ENCODE peak calls at places on chromosomes 7 and 10, in nine cellular contexts. One of them, this sample, is unnamed.

GRCh38 chr10:30182191-30183075 is 123.0 kb upstream of the JCAD start:
- DNase-seq in cardiac muscle cell: peak
- DNase-seq in pulmonary artery endothelial cell: peak
- DNase-seq in C1 segment of cervical spinal cord: no peak
- DNase-seq in adrenal gland: no peak
- DNase-seq in H7: no peak
- DNase-seq in tibial artery: no peak
- DNase-seq in GM13976: no peak
- DNase-seq in K562: no peak
- DNase-seq in this sample: peak

GRCh38 chr7:39042706-39043105 is 65.0 kb downstream of the POU6F2 start:
- DNase-seq in cardiac muscle cell: no peak
- DNase-seq in pulmonary artery endothelial cell: no peak
- DNase-seq in C1 segment of cervical spinal cord: no peak
- DNase-seq in adrenal gland: no peak
- DNase-seq in H7: no peak
- DNase-seq in tibial artery: no peak
- DNase-seq in GM13976: no peak
- DNase-seq in K562: no peak
- DNase-seq in this sample: no peak

GRCh38 chr10:15719062-15719898 is 442 bp downstream of the ITGA8 start:
- DNase-seq in cardiac muscle cell: peak
- DNase-seq in pulmonary artery endothelial cell: no peak
- DNase-seq in C1 segment of cervical spinal cord: no peak
- DNase-seq in adrenal gland: peak
- DNase-seq in H7: peak
- DNase-seq in tibial artery: no peak
- DNase-seq in GM13976: peak
- DNase-seq in K562: no peak
- DNase-seq in this sample: no peak

GRCh38 chr10:5956146-5956914 is 21.0 kb downstream of the IL15RA start:
- DNase-seq in cardiac muscle cell: no peak
- DNase-seq in pulmonary artery endothelial cell: no peak
- DNase-seq in C1 segment of cervical spinal cord: no peak
- DNase-seq in adrenal gland: no peak
- DNase-seq in H7: peak
- DNase-seq in tibial artery: no peak
- DNase-seq in GM13976: no peak
- DNase-seq in K562: no peak
- DNase-seq in this sample: no peak

GRCh38 chr10:101938316-101939272 is 95.0 kb upstream of the KCNIP2 start:
- DNase-seq in cardiac muscle cell: peak
- DNase-seq in pulmonary artery endothelial cell: peak
- DNase-seq in C1 segment of cervical spinal cord: no peak
- DNase-seq in adrenal gland: peak
- DNase-seq in H7: no peak
- DNase-seq in tibial artery: no peak
- DNase-seq in GM13976: no peak
- DNase-seq in K562: no peak
- DNase-seq in this sample: peak

GRCh38 chr10:30493609-30494530 is 59.9 kb downstream of the MAP3K8 start:
- DNase-seq in cardiac muscle cell: no peak
- DNase-seq in pulmonary artery endothelial cell: no peak
- DNase-seq in C1 segment of cervical spinal cord: no peak
- DNase-seq in adrenal gland: peak
- DNase-seq in H7: no peak
- DNase-seq in tibial artery: peak
- DNase-seq in GM13976: no peak
- DNase-seq in K562: peak
- DNase-seq in this sample: peak

GRCh38 chr7:74164985-74165456 is 9.1 kb upstream of the EIF4H start:
- DNase-seq in cardiac muscle cell: peak
- DNase-seq in pulmonary artery endothelial cell: no peak
- DNase-seq in C1 segment of cervical spinal cord: no peak
- DNase-seq in adrenal gland: peak
- DNase-seq in H7: peak
- DNase-seq in tibial artery: no peak
- DNase-seq in GM13976: no peak
- DNase-seq in K562: peak
- DNase-seq in this sample: no peak

GRCh38 chr7:4830176-4830575 is 31.7 kb downstream of the PAPOLB start:
- DNase-seq in cardiac muscle cell: peak
- DNase-seq in pulmonary artery endothelial cell: no peak
- DNase-seq in C1 segment of cervical spinal cord: peak
- DNase-seq in adrenal gland: peak
- DNase-seq in H7: peak
- DNase-seq in tibial artery: no peak
- DNase-seq in GM13976: peak
- DNase-seq in K562: peak
- DNase-seq in this sample: peak

GRCh38 chr10:67401711-67402110 is 294.3 kb downstream of the CTNNA3 start:
- DNase-seq in cardiac muscle cell: no peak
- DNase-seq in pulmonary artery endothelial cell: no peak
- DNase-seq in C1 segment of cervical spinal cord: no peak
- DNase-seq in adrenal gland: no peak
- DNase-seq in H7: no peak
- DNase-seq in tibial artery: no peak
- DNase-seq in GM13976: no peak
- DNase-seq in K562: no peak
- DNase-seq in this sample: no peak

GRCh38 chr7:135758531-135758932 is 9.9 kb upstream of the FAM180A start:
- DNase-seq in cardiac muscle cell: no peak
- DNase-seq in pulmonary artery endothelial cell: no peak
- DNase-seq in C1 segment of cervical spinal cord: no peak
- DNase-seq in adrenal gland: no peak
- DNase-seq in H7: peak
- DNase-seq in tibial artery: peak
- DNase-seq in GM13976: no peak
- DNase-seq in K562: no peak
- DNase-seq in this sample: peak

GRCh38 chr10:96124230-96125141 is 5.6 kb upstream of the ZNF518A start:
- DNase-seq in cardiac muscle cell: peak
- DNase-seq in pulmonary artery endothelial cell: no peak
- DNase-seq in C1 segment of cervical spinal cord: no peak
- DNase-seq in adrenal gland: no peak
- DNase-seq in H7: peak
- DNase-seq in tibial artery: no peak
- DNase-seq in GM13976: peak
- DNase-seq in K562: peak
- DNase-seq in this sample: peak

GRCh38 chr7:39088730-39089129 is 111.0 kb downstream of the POU6F2 start:
- DNase-seq in cardiac muscle cell: no peak
- DNase-seq in pulmonary artery endothelial cell: no peak
- DNase-seq in C1 segment of cervical spinal cord: no peak
- DNase-seq in adrenal gland: no peak
- DNase-seq in H7: no peak
- DNase-seq in tibial artery: no peak
- DNase-seq in GM13976: no peak
- DNase-seq in K562: no peak
- DNase-seq in this sample: no peak

GRCh38 chr7:96508371-96508770 is 186.5 kb upstream of the SLC25A13 start:
- DNase-seq in cardiac muscle cell: no peak
- DNase-seq in pulmonary artery endothelial cell: no peak
- DNase-seq in C1 segment of cervical spinal cord: no peak
- DNase-seq in adrenal gland: no peak
- DNase-seq in H7: no peak
- DNase-seq in tibial artery: no peak
- DNase-seq in GM13976: no peak
- DNase-seq in K562: no peak
- DNase-seq in this sample: no peak

GRCh38 chr10:131785121-131785460 is 115.7 kb upstream of the PPP2R2D start:
- DNase-seq in cardiac muscle cell: no peak
- DNase-seq in pulmonary artery endothelial cell: no peak
- DNase-seq in C1 segment of cervical spinal cord: no peak
- DNase-seq in adrenal gland: no peak
- DNase-seq in H7: no peak
- DNase-seq in tibial artery: no peak
- DNase-seq in GM13976: no peak
- DNase-seq in K562: no peak
- DNase-seq in this sample: no peak

GRCh38 chr10:60573342-60573741 is 183.7 kb upstream of the ANK3 start:
- DNase-seq in cardiac muscle cell: peak
- DNase-seq in pulmonary artery endothelial cell: no peak
- DNase-seq in C1 segment of cervical spinal cord: no peak
- DNase-seq in adrenal gland: no peak
- DNase-seq in H7: no peak
- DNase-seq in tibial artery: no peak
- DNase-seq in GM13976: no peak
- DNase-seq in K562: no peak
- DNase-seq in this sample: peak

GRCh38 chr10:110912374-110912773 is 6.6 kb downstream of the BBIP1 start:
- DNase-seq in cardiac muscle cell: no peak
- DNase-seq in pulmonary artery endothelial cell: no peak
- DNase-seq in C1 segment of cervical spinal cord: no peak
- DNase-seq in adrenal gland: no peak
- DNase-seq in H7: no peak
- DNase-seq in tibial artery: no peak
- DNase-seq in GM13976: no peak
- DNase-seq in K562: no peak
- DNase-seq in this sample: peak

GRCh38 chr7:138712652-138713051 is 11.5 kb upstream of the SVOPL start:
- DNase-seq in cardiac muscle cell: no peak
- DNase-seq in pulmonary artery endothelial cell: no peak
- DNase-seq in C1 segment of cervical spinal cord: no peak
- DNase-seq in adrenal gland: no peak
- DNase-seq in H7: no peak
- DNase-seq in tibial artery: no peak
- DNase-seq in GM13976: no peak
- DNase-seq in K562: peak
- DNase-seq in this sample: no peak

GRCh38 chr7:1361016-1361755 is 98.1 kb downstream of the MICALL2 start:
- DNase-seq in cardiac muscle cell: no peak
- DNase-seq in pulmonary artery endothelial cell: no peak
- DNase-seq in C1 segment of cervical spinal cord: no peak
- DNase-seq in adrenal gland: no peak
- DNase-seq in H7: peak
- DNase-seq in tibial artery: no peak
- DNase-seq in GM13976: no peak
- DNase-seq in K562: no peak
- DNase-seq in this sample: no peak

GRCh38 chr10:98030093-98030821 is at the start of gene CRTAC1:
- DNase-seq in cardiac muscle cell: peak
- DNase-seq in pulmonary artery endothelial cell: no peak
- DNase-seq in C1 segment of cervical spinal cord: peak
- DNase-seq in adrenal gland: peak
- DNase-seq in H7: peak
- DNase-seq in tibial artery: peak
- DNase-seq in GM13976: no peak
- DNase-seq in K562: no peak
- DNase-seq in this sample: peak

GRCh38 chr7:94289071-94289470 is 105.6 kb upstream of the COL1A2 start:
- DNase-seq in cardiac muscle cell: peak
- DNase-seq in pulmonary artery endothelial cell: peak
- DNase-seq in C1 segment of cervical spinal cord: peak
- DNase-seq in adrenal gland: peak
- DNase-seq in H7: peak
- DNase-seq in tibial artery: peak
- DNase-seq in GM13976: no peak
- DNase-seq in K562: peak
- DNase-seq in this sample: peak

GRCh38 chr7:39589323-39590111 is 23.3 kb downstream of the YAE1 start:
- DNase-seq in cardiac muscle cell: peak
- DNase-seq in pulmonary artery endothelial cell: peak
- DNase-seq in C1 segment of cervical spinal cord: no peak
- DNase-seq in adrenal gland: peak
- DNase-seq in H7: peak
- DNase-seq in tibial artery: no peak
- DNase-seq in GM13976: peak
- DNase-seq in K562: peak
- DNase-seq in this sample: peak

GRCh38 chr10:48572414-48572813 is 32.5 kb downstream of the ARHGAP22 start:
- DNase-seq in cardiac muscle cell: no peak
- DNase-seq in pulmonary artery endothelial cell: no peak
- DNase-seq in C1 segment of cervical spinal cord: no peak
- DNase-seq in adrenal gland: no peak
- DNase-seq in H7: no peak
- DNase-seq in tibial artery: no peak
- DNase-seq in GM13976: no peak
- DNase-seq in K562: no peak
- DNase-seq in this sample: no peak

GRCh38 chr10:117699436-117700075 is 157.0 kb downstream of the EMX2 start:
- DNase-seq in cardiac muscle cell: no peak
- DNase-seq in pulmonary artery endothelial cell: no peak
- DNase-seq in C1 segment of cervical spinal cord: no peak
- DNase-seq in adrenal gland: no peak
- DNase-seq in H7: no peak
- DNase-seq in tibial artery: no peak
- DNase-seq in GM13976: no peak
- DNase-seq in K562: no peak
- DNase-seq in this sample: no peak

GRCh38 chr10:58026036-58026435 is 241.7 kb downstream of the IPMK start:
- DNase-seq in cardiac muscle cell: no peak
- DNase-seq in pulmonary artery endothelial cell: no peak
- DNase-seq in C1 segment of cervical spinal cord: no peak
- DNase-seq in adrenal gland: no peak
- DNase-seq in H7: no peak
- DNase-seq in tibial artery: no peak
- DNase-seq in GM13976: no peak
- DNase-seq in K562: no peak
- DNase-seq in this sample: no peak

GRCh38 chr7:137927386-137927785 is 74.5 kb downstream of the CREB3L2 start:
- DNase-seq in cardiac muscle cell: no peak
- DNase-seq in pulmonary artery endothelial cell: no peak
- DNase-seq in C1 segment of cervical spinal cord: no peak
- DNase-seq in adrenal gland: no peak
- DNase-seq in H7: no peak
- DNase-seq in tibial artery: no peak
- DNase-seq in GM13976: no peak
- DNase-seq in K562: no peak
- DNase-seq in this sample: no peak

GRCh38 chr10:116211682-116212081 is 61.3 kb downstream of the GFRA1 start:
- DNase-seq in cardiac muscle cell: no peak
- DNase-seq in pulmonary artery endothelial cell: no peak
- DNase-seq in C1 segment of cervical spinal cord: no peak
- DNase-seq in adrenal gland: no peak
- DNase-seq in H7: no peak
- DNase-seq in tibial artery: no peak
- DNase-seq in GM13976: no peak
- DNase-seq in K562: no peak
- DNase-seq in this sample: peak

GRCh38 chr10:47181057-47181849 is 118.7 kb upstream of the GDF10 start:
- DNase-seq in cardiac muscle cell: no peak
- DNase-seq in pulmonary artery endothelial cell: no peak
- DNase-seq in C1 segment of cervical spinal cord: no peak
- DNase-seq in adrenal gland: no peak
- DNase-seq in H7: peak
- DNase-seq in tibial artery: no peak
- DNase-seq in GM13976: no peak
- DNase-seq in K562: no peak
- DNase-seq in this sample: no peak

GRCh38 chr10:89079991-89080390 is 89.4 kb downstream of the FAS start:
- DNase-seq in cardiac muscle cell: no peak
- DNase-seq in pulmonary artery endothelial cell: no peak
- DNase-seq in C1 segment of cervical spinal cord: no peak
- DNase-seq in adrenal gland: no peak
- DNase-seq in H7: no peak
- DNase-seq in tibial artery: no peak
- DNase-seq in GM13976: no peak
- DNase-seq in K562: no peak
- DNase-seq in this sample: peak

GRCh38 chr7:2760098-2760889 is 72.3 kb downstream of the AMZ1 start:
- DNase-seq in cardiac muscle cell: peak
- DNase-seq in pulmonary artery endothelial cell: no peak
- DNase-seq in C1 segment of cervical spinal cord: no peak
- DNase-seq in adrenal gland: peak
- DNase-seq in H7: peak
- DNase-seq in tibial artery: peak
- DNase-seq in GM13976: no peak
- DNase-seq in K562: peak
- DNase-seq in this sample: peak

GRCh38 chr10:79298403-79299244 is 48.6 kb upstream of the PPIF start:
- DNase-seq in cardiac muscle cell: no peak
- DNase-seq in pulmonary artery endothelial cell: no peak
- DNase-seq in C1 segment of cervical spinal cord: no peak
- DNase-seq in adrenal gland: peak
- DNase-seq in H7: no peak
- DNase-seq in tibial artery: peak
- DNase-seq in GM13976: no peak
- DNase-seq in K562: peak
- DNase-seq in this sample: peak

GRCh38 chr7:148727501-148728278 is 29.0 kb downstream of the CUL1 start:
- DNase-seq in cardiac muscle cell: no peak
- DNase-seq in pulmonary artery endothelial cell: no peak
- DNase-seq in C1 segment of cervical spinal cord: no peak
- DNase-seq in adrenal gland: no peak
- DNase-seq in H7: no peak
- DNase-seq in tibial artery: no peak
- DNase-seq in GM13976: no peak
- DNase-seq in K562: no peak
- DNase-seq in this sample: no peak